ENCODE peak calls at places on chromosomes 12 and 14, in four cellular contexts. One of them, this sample, is unnamed.

GRCh38 chr12:51601241-51601640 is 10.2 kb downstream of the SCN8A start:
- DNase-seq in AG09319: no peak
- DNase-seq in thoracic aorta: no peak
- DNase-seq in cardiac fibroblast: no peak
- DNase-seq in this sample: no peak

GRCh38 chr14:28867571-28867970 is 101.0 kb downstream of the FOXG1 start:
- DNase-seq in AG09319: no peak
- DNase-seq in thoracic aorta: no peak
- DNase-seq in cardiac fibroblast: peak
- DNase-seq in this sample: no peak

GRCh38 chr12:13339538-13339937 is 143.0 kb downstream of the EMP1 start:
- DNase-seq in AG09319: no peak
- DNase-seq in thoracic aorta: no peak
- DNase-seq in cardiac fibroblast: peak
- DNase-seq in this sample: no peak

GRCh38 chr14:58637040-58637390 is 747 bp upstream of the DACT1 start:
- DNase-seq in AG09319: peak
- DNase-seq in thoracic aorta: peak
- DNase-seq in cardiac fibroblast: peak
- DNase-seq in this sample: no peak

GRCh38 chr12:104064842-104065441 is 611 bp downstream of the HCFC2 start:
- DNase-seq in AG09319: no peak
- DNase-seq in thoracic aorta: no peak
- DNase-seq in cardiac fibroblast: peak
- DNase-seq in this sample: no peak

GRCh38 chr12:49615725-49616124 is 7.6 kb upstream of the PRPF40B start:
- DNase-seq in AG09319: no peak
- DNase-seq in thoracic aorta: no peak
- DNase-seq in cardiac fibroblast: peak
- DNase-seq in this sample: no peak

GRCh38 chr14:37340353-37340752 is 142.6 kb downstream of the MIPOL1 start:
- DNase-seq in AG09319: no peak
- DNase-seq in thoracic aorta: no peak
- DNase-seq in cardiac fibroblast: no peak
- DNase-seq in this sample: no peak

GRCh38 chr12:120264511-120265202 is 873 bp downstream of the PXN start:
- DNase-seq in AG09319: no peak
- DNase-seq in thoracic aorta: no peak
- DNase-seq in cardiac fibroblast: no peak
- DNase-seq in this sample: no peak

GRCh38 chr12:108967869-108968540 is 52.9 kb downstream of the SVOP start:
- DNase-seq in AG09319: no peak
- DNase-seq in thoracic aorta: no peak
- DNase-seq in cardiac fibroblast: peak
- DNase-seq in this sample: no peak
- TF ChIP-seq CTCF in AG09319: peak
- TF ChIP-seq CTCF in thoracic aorta: no peak
- TF ChIP-seq CTCF in cardiac fibroblast: no peak
- TF ChIP-seq CTCF in this sample: peak

DNA sequence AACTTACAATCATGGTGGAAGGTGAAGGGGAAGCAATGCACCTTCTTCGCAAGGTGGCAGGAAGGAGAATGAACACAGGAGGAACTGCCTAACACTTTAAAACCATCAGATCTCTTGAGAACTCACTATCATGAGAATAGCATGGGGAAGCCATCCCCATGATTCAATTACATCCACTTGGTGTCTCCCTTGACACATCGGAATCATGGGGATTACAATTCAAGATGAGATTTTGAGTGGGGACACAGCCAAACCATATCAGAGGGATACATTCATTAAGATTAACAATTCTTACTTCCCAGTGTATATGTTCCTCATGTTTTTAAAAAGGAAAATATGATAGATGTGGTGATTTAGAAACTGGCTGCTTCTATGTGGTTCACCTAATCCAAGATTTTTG is 117.9 kb downstream of the PDE3A start:
- DNase-seq in AG09319: no peak
- DNase-seq in thoracic aorta: no peak
- DNase-seq in cardiac fibroblast: no peak
- DNase-seq in this sample: no peak
- TF ChIP-seq CTCF in AG09319: peak
- TF ChIP-seq CTCF in thoracic aorta: no peak
- TF ChIP-seq CTCF in cardiac fibroblast: no peak
- TF ChIP-seq CTCF in this sample: peak

GRCh38 chr12:79420146-79420618 is 270.6 kb downstream of the PAWR start:
- DNase-seq in AG09319: peak
- DNase-seq in thoracic aorta: no peak
- DNase-seq in cardiac fibroblast: peak
- DNase-seq in this sample: no peak
- TF ChIP-seq CTCF in AG09319: peak
- TF ChIP-seq CTCF in thoracic aorta: peak
- TF ChIP-seq CTCF in cardiac fibroblast: peak
- TF ChIP-seq CTCF in this sample: peak

GRCh38 chr12:33926095-33926494 is 96.2 kb upstream of the ALG10 start:
- DNase-seq in AG09319: no peak
- DNase-seq in thoracic aorta: no peak
- DNase-seq in cardiac fibroblast: no peak
- DNase-seq in this sample: no peak
- TF ChIP-seq CTCF in AG09319: no peak
- TF ChIP-seq CTCF in thoracic aorta: no peak
- TF ChIP-seq CTCF in cardiac fibroblast: no peak
- TF ChIP-seq CTCF in this sample: no peak

DNA sequence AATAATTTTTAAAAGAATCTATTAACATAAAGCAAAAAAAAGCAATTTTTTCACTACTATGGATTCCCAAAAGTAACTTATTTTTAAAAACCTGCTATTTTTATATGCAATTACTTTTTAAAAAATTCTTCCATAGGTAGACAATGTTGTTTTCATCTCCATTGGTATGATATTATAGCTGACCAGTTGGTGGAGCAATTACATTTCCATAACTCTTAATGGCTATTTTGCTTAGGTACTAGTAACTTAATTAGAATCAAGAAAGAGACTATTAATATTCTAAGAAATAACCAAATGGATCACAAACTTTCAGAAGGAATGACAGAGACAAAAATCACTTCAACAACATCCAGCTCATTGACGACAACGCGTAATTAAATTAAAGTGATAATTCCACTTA is 64.7 kb upstream of the PTCSC3 start:
- DNase-seq in AG09319: no peak
- DNase-seq in thoracic aorta: no peak
- DNase-seq in cardiac fibroblast: peak
- DNase-seq in this sample: no peak
- TF ChIP-seq CTCF in AG09319: no peak
- TF ChIP-seq CTCF in thoracic aorta: no peak
- TF ChIP-seq CTCF in cardiac fibroblast: no peak
- TF ChIP-seq CTCF in this sample: peak

GRCh38 chr12:65696227-65696626 is 128.1 kb upstream of the HMGA2 start:
- DNase-seq in AG09319: no peak
- DNase-seq in thoracic aorta: no peak
- DNase-seq in cardiac fibroblast: peak
- DNase-seq in this sample: no peak

GRCh38 chr12:65703176-65703575 is 121.1 kb upstream of the HMGA2 start:
- DNase-seq in AG09319: no peak
- DNase-seq in thoracic aorta: no peak
- DNase-seq in cardiac fibroblast: no peak
- DNase-seq in this sample: no peak

GRCh38 chr12:65695077-65695865 is 129.0 kb upstream of the HMGA2 start:
- DNase-seq in AG09319: peak
- DNase-seq in thoracic aorta: peak
- DNase-seq in cardiac fibroblast: peak
- DNase-seq in this sample: no peak

DNA sequence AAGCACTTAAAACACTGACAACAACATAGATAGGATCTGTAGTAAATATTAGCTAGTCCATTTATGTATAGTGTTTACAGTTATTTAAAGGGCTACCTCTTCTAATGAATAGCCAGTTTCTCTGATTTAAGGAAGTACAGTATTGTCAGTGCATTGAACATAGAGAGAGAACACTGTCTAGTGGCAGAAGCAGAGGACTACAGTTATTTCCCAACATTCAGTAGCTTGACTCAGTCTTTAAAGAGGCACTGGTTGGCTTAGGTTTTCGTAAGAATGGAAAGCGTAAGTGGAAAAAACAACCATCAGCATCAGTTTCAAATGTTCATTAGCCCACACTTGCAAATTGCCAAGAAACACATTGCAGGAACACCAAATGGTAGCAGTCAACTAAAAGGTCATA is 125.0 kb upstream of the HMGA2 start:
- DNase-seq in AG09319: no peak
- DNase-seq in thoracic aorta: no peak
- DNase-seq in cardiac fibroblast: peak
- DNase-seq in this sample: no peak
- TF ChIP-seq CTCF in AG09319: peak
- TF ChIP-seq CTCF in thoracic aorta: peak
- TF ChIP-seq CTCF in cardiac fibroblast: peak
- TF ChIP-seq CTCF in this sample: no peak

GRCh38 chr14:88710709-88711108 is 82.0 kb downstream of the EML5 start:
- DNase-seq in AG09319: no peak
- DNase-seq in thoracic aorta: no peak
- DNase-seq in cardiac fibroblast: no peak
- DNase-seq in this sample: no peak
- TF ChIP-seq CTCF in AG09319: no peak
- TF ChIP-seq CTCF in thoracic aorta: no peak
- TF ChIP-seq CTCF in cardiac fibroblast: no peak
- TF ChIP-seq CTCF in this sample: no peak

GRCh38 chr14:96038558-96038919 is 623 bp upstream of the C14orf132 start:
- DNase-seq in AG09319: no peak
- DNase-seq in thoracic aorta: no peak
- DNase-seq in cardiac fibroblast: no peak
- DNase-seq in this sample: no peak

GRCh38 chr14:96038920-96039632 is at the start of gene C14orf132:
- DNase-seq in AG09319: no peak
- DNase-seq in thoracic aorta: peak
- DNase-seq in cardiac fibroblast: peak
- DNase-seq in this sample: peak

GRCh38 chr14:96040836-96041371 is 1.7 kb downstream of the C14orf132 start:
- DNase-seq in AG09319: no peak
- DNase-seq in thoracic aorta: no peak
- DNase-seq in cardiac fibroblast: no peak
- DNase-seq in this sample: no peak

GRCh38 chr14:96037891-96038557 is 1.1 kb upstream of the C14orf132 start:
- DNase-seq in AG09319: no peak
- DNase-seq in thoracic aorta: peak
- DNase-seq in cardiac fibroblast: peak
- DNase-seq in this sample: no peak

GRCh38 chr14:96039633-96040311 is 610 bp downstream of the C14orf132 start:
- DNase-seq in AG09319: no peak
- DNase-seq in thoracic aorta: no peak
- DNase-seq in cardiac fibroblast: no peak
- DNase-seq in this sample: no peak
- TF ChIP-seq CTCF in AG09319: peak
- TF ChIP-seq CTCF in thoracic aorta: no peak
- TF ChIP-seq CTCF in cardiac fibroblast: peak
- TF ChIP-seq CTCF in this sample: peak

DNA sequence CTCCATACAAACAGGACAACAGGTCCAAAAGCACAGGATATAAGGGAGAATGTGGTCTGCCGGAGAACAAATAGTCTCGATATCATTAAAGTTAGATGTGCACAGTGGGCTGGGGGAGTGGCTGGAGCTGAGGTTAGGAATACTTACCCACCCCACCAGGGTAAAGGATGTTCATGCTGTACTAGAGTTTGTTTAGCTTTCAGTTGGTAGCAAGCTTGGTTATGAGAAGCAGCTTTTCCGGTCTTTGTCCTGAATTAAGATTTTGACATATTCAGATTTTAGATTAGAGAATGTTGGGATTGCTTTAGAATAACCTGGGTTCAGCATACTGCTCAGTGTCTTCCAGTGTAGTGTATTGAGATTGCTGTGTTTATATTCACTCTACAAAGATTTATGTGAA is 16.7 kb downstream of the RASSF8 start:
- DNase-seq in AG09319: no peak
- DNase-seq in thoracic aorta: no peak
- DNase-seq in cardiac fibroblast: no peak
- DNase-seq in this sample: no peak
- TF ChIP-seq CTCF in AG09319: no peak
- TF ChIP-seq CTCF in thoracic aorta: no peak
- TF ChIP-seq CTCF in cardiac fibroblast: no peak
- TF ChIP-seq CTCF in this sample: no peak

This sample was measured in D721Med.